ENCODE peak calls at places on chromosome 9, in seven cellular contexts. Z is tibial artery, M is heart left ventricle, J is bronchial epithelial cell, G is lower leg skin, S is uterus, K is MCF 10A. T is an unnamed sample.

GRCh38 chr9:132506907-132507669 is 75.3 kb upstream of the BARHL1 start:
- DNase-seq in Z (no peak), M (no peak), J (no peak), G (no peak), S (no peak), K (no peak), T (no peak)

GRCh38 chr9:5866276-5866675 is 24.4 kb upstream of the MLANA start:
- DNase-seq in Z (no peak), M (no peak), J (no peak), G (no peak), S (no peak), K (no peak), T (no peak)

GRCh38 chr9:96686638-96687335 is 31.7 kb upstream of the PRXL2C start:
- DNase-seq in Z (peak), M (peak), J (peak), G (peak), S (peak), K (no peak), T (peak)

GRCh38 chr9:127316586-127317383 is 52.2 kb downstream of the GARNL3 start:
- DNase-seq in Z (peak), M (no peak), J (peak), G (no peak), S (no peak), K (no peak), T (no peak)

GRCh38 chr9:33852216-33852826 is 35.4 kb downstream of the UBE2R2 start:
- DNase-seq in Z (peak), M (peak), J (peak), G (no peak), S (peak), K (peak), T (no peak)

GRCh38 chr9:84293001-84293798 is 47.4 kb downstream of the SLC28A3 start:
- DNase-seq in Z (no peak), M (no peak), J (no peak), G (no peak), S (no peak), K (no peak), T (no peak)

GRCh38 chr9:36286388-36286787 is 28.1 kb upstream of the GNE start:
- DNase-seq in Z (no peak), M (no peak), J (no peak), G (no peak), S (no peak), K (no peak), T (no peak)

GRCh38 chr9:70475211-70475610 is 60.8 kb upstream of the KLF9 start:
- DNase-seq in Z (no peak), M (no peak), J (no peak), G (no peak), S (peak), K (no peak), T (no peak)

GRCh38 chr9:84667571-84668203 is 1.8 kb upstream of the NTRK2 start:
- DNase-seq in Z (no peak), M (peak), J (peak), G (peak), S (no peak), K (peak), T (no peak)

GRCh38 chr9:89463986-89464901 is 33.7 kb downstream of the SEMA4D start:
- DNase-seq in Z (no peak), M (no peak), J (no peak), G (peak), S (no peak), K (no peak), T (no peak)

GRCh38 chr9:74035786-74036185 is 461.3 kb upstream of the RORB start:
- DNase-seq in Z (no peak), M (no peak), J (peak), G (no peak), S (no peak), K (no peak), T (no peak)

GRCh38 chr9:91966503-91966902 is 16.5 kb upstream of the ROR2 start:
- DNase-seq in Z (no peak), M (no peak), J (peak), G (no peak), S (no peak), K (no peak), T (no peak)

DNA sequence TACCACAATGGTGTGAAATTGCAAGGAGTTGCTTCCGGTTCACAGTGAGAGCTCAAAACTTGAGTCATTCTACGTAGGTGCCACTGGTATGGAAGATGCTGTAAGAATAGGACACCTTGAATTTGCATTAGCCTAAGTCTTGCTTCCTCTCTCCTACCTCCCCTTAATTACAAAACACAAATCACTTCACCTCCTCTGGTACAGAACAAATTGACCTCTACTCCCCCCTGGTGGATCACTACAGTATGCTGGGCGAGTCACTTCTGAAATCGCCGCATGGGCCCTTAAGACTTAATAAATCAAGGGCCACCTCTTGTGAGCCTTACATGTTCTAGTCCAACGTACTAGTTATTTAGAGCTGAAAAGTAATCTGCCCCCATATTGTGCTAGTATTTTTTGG is 145.3 kb upstream of the SMARCA2 start:
- DNase-seq in Z (no peak), M (no peak), J (peak), G (no peak), S (no peak), K (peak), T (no peak)
- TF ChIP-seq CTCF in Z (peak), M (peak), J (peak), G (no peak), S (no peak), K (peak), T (no peak)

DNA sequence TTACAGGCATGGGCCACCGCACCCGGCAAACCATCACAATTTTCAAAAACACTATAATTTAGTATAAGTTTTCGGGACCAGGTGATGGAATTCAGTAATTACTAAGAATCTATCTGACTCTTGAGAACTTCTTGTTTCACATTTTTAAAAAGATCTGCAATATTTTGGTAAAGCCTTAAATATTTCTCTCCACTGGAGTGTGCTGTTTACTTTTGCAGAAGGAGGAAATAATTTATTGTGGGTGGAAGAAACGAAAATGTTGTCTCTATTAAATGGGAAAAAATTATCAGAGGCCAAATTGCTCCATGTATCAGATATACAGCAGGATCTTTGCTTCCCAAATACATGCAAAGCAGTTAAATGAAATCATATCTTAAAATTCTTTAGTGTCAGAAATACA is 566.8 kb upstream of the CYLC2 start:
- DNase-seq in Z (no peak), M (no peak), J (no peak), G (no peak), S (no peak), K (no peak), T (no peak)
- TF ChIP-seq CTCF in Z (no peak), M (no peak), J (no peak), G (no peak), S (no peak), K (peak), T (no peak)

DNA sequence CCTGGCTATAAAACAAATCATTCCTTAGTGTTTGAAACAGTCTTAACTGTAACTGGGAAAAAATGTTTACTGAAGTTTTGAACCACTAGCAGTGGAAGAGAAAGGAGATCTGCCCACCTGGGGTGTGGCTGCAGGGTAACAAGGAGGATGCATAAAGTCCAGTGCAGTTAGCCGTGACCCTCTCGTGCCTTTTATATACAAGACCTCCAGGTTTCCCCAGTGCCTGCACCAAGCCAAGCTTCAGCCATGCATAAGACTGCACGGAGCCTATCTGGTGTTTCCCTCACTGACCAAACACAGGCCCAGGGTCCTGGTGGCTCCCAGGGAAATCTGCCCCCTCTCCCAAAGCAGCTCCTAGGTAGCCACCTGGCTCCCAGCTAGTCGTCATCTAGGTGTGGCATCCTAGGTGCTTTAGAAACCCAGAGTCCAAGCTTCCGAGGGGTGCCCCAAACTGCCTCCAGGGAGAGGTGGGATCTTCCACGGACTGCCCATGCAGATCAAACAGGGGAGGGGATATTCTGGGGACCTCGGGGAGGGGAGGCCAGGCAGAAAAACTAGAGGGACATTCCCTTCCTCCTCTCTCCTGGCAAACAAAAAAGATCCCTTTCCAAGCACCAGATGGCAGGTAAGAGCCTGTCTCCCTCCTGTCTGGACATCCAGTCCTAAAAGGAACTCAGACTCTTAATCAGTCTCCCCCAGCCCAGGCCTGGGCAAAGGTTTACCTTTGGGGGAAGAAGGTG is 2.7 kb downstream of the SHB start:
- DNase-seq in Z (no peak), M (no peak), J (peak), G (no peak), S (no peak), K (peak), T (no peak)
- TF ChIP-seq CTCF in Z (no peak), M (no peak), J (peak), G (no peak), S (no peak), K (no peak), T (no peak)

GRCh38 chr9:4315582-4316215 is 15.8 kb upstream of the GLIS3 start:
- DNase-seq in Z (peak), M (peak), J (peak), G (peak), S (peak), K (peak), T (no peak)
- TF ChIP-seq CTCF in Z (peak), M (peak), J (peak), G (no peak), S (peak), K (peak), T (peak)

GRCh38 chr9:75962186-75963036 is 71.9 kb downstream of the PCSK5 start:
- DNase-seq in Z (no peak), M (peak), J (no peak), G (peak), S (no peak), K (no peak), T (no peak)

GRCh38 chr9:75964431-75964830 is 74.0 kb downstream of the PCSK5 start:
- DNase-seq in Z (no peak), M (no peak), J (peak), G (no peak), S (no peak), K (peak), T (no peak)

GRCh38 chr9:75956161-75956560 is 65.7 kb downstream of the PCSK5 start:
- DNase-seq in Z (no peak), M (no peak), J (no peak), G (no peak), S (no peak), K (no peak), T (no peak)

GRCh38 chr9:75957095-75957494 is 66.6 kb downstream of the PCSK5 start:
- DNase-seq in Z (no peak), M (no peak), J (no peak), G (no peak), S (no peak), K (no peak), T (no peak)

GRCh38 chr9:75960561-75960960 is 70.1 kb downstream of the PCSK5 start:
- DNase-seq in Z (no peak), M (peak), J (no peak), G (no peak), S (no peak), K (no peak), T (no peak)
- TF ChIP-seq CTCF in Z (no peak), M (no peak), J (no peak), G (no peak), S (no peak), K (no peak), T (no peak)

T was measured in coronary artery.